ENCODE peak calls at places on chromosomes 11 and 22, in ten cellular contexts. O, B, E, G, U, P, A, I, K and R are unnamed samples.

GRCh38 chr11:126375726-126376125 is 20.2 kb downstream of the ST3GAL4 start:
- DNase-seq in O (no peak), B (no peak), E (no peak), G (no peak), U (no peak), P (no peak), A (no peak), I (no peak), K (no peak), R (no peak)

GRCh38 chr11:38460901-38461300 is 1862.9 kb upstream of the RAG2 start:
- DNase-seq in O (no peak), B (no peak), E (no peak), G (no peak), U (no peak), P (no peak), A (no peak), I (no peak), K (no peak), R (no peak)

GRCh38 chr22:26702906-26703830 is 45.8 kb downstream of the MIAT start:
- DNase-seq in O (no peak), B (no peak), E (no peak), G (no peak), U (no peak), P (no peak), A (no peak), I (no peak), K (no peak), R (no peak)

GRCh38 chr11:57460017-57460755 is at the start of gene RTN4RL2:
- DNase-seq in O (no peak), B (no peak), E (peak), G (peak), U (peak), P (no peak), A (peak), I (no peak), K (no peak), R (no peak)

GRCh38 chr22:30928401-30928800 is 40.2 kb downstream of the MORC2 start:
- DNase-seq in O (no peak), B (peak), E (no peak), G (no peak), U (no peak), P (no peak), A (no peak), I (no peak), K (no peak), R (peak)

GRCh38 chr11:86517557-86517956 is 142.9 kb downstream of the CCDC81 start:
- DNase-seq in O (no peak), B (no peak), E (no peak), G (no peak), U (no peak), P (no peak), A (no peak), I (no peak), K (no peak), R (no peak)

GRCh38 chr11:10770626-10771254 is 19.7 kb downstream of the CTR9 start:
- DNase-seq in O (no peak), B (no peak), E (peak), G (peak), U (peak), P (no peak), A (peak), I (no peak), K (no peak), R (peak)

GRCh38 chr22:50173221-50173982 is 2.9 kb downstream of the PANX2 start:
- DNase-seq in O (no peak), B (peak), E (no peak), G (no peak), U (no peak), P (no peak), A (no peak), I (no peak), K (no peak), R (no peak)

GRCh38 chr11:68214173-68215086 is 1.3 kb upstream of the KMT5B start:
- DNase-seq in O (no peak), B (no peak), E (peak), G (peak), U (peak), P (no peak), A (no peak), I (no peak), K (peak), R (no peak)

GRCh38 chr11:67272327-67273259 is 6.3 kb downstream of the GRK2 start:
- DNase-seq in O (no peak), B (peak), E (no peak), G (no peak), U (no peak), P (no peak), A (no peak), I (no peak), K (no peak), R (no peak)

GRCh38 chr11:65934014-65934413 is 11.3 kb upstream of the TSGA10IP start:
- DNase-seq in O (no peak), B (no peak), E (no peak), G (no peak), U (no peak), P (no peak), A (no peak), I (no peak), K (no peak), R (no peak)

GRCh38 chr11:130606781-130607511 is 158.5 kb downstream of the ADAMTS15 start:
- DNase-seq in O (no peak), B (no peak), E (no peak), G (peak), U (no peak), P (no peak), A (no peak), I (no peak), K (no peak), R (peak)

GRCh38 chr11:73186294-73186850 is 31.7 kb upstream of the P2RY2 start:
- DNase-seq in O (no peak), B (no peak), E (no peak), G (no peak), U (no peak), P (no peak), A (no peak), I (no peak), K (no peak), R (no peak)

GRCh38 chr22:20437253-20438065 is at the start of gene SCARF2:
- DNase-seq in O (no peak), B (no peak), E (no peak), G (peak), U (peak), P (no peak), A (no peak), I (no peak), K (peak), R (no peak)

GRCh38 chr11:94400839-94401772 is at the start of gene GPR83:
- DNase-seq in O (no peak), B (no peak), E (no peak), G (no peak), U (peak), P (no peak), A (no peak), I (no peak), K (peak), R (no peak)

GRCh38 chr11:60942970-60943565 is 8.9 kb downstream of the SLC15A3 start:
- DNase-seq in O (no peak), B (no peak), E (no peak), G (no peak), U (no peak), P (no peak), A (no peak), I (peak), K (no peak), R (no peak)

GRCh38 chr22:23781533-23781932 is 5.2 kb upstream of the SMARCB1 start:
- DNase-seq in O (no peak), B (no peak), E (no peak), G (peak), U (no peak), P (no peak), A (peak), I (no peak), K (no peak), R (no peak)

GRCh38 chr11:132307309-132308020 is 937.0 kb downstream of the NTM start:
- DNase-seq in O (no peak), B (no peak), E (no peak), G (no peak), U (no peak), P (no peak), A (no peak), I (no peak), K (no peak), R (no peak)